ENCODE peak calls at places on chromosomes 6 and 20, in eight cellular contexts. One of them, this sample, is unnamed.

GRCh38 chr20:40810336-40810735 is 121.3 kb upstream of the MAFB start:
- DNase-seq in RWPE2: peak; percentile 69
- DNase-seq in astrocyte of the cerebellum: no peak
- DNase-seq in AG10803: no peak
- DNase-seq in choroid plexus epithelial cell: no peak
- DNase-seq in endothelial cell of umbilical vein: no peak
- DNase-seq in ovary: no peak
- DNase-seq in foreskin fibroblast: no peak
- DNase-seq in this sample: no peak

GRCh38 chr20:21099653-21100589 is 6.2 kb downstream of the LINC00237 start:
- DNase-seq in RWPE2: no peak
- DNase-seq in astrocyte of the cerebellum: no peak
- DNase-seq in AG10803: peak; percentile 12
- DNase-seq in choroid plexus epithelial cell: no peak
- DNase-seq in endothelial cell of umbilical vein: no peak
- DNase-seq in ovary: no peak
- DNase-seq in foreskin fibroblast: no peak
- DNase-seq in this sample: peak; percentile 41

GRCh38 chr6:38542031-38542430 is 97.7 kb downstream of the BTBD9 start:
- DNase-seq in RWPE2: no peak
- DNase-seq in astrocyte of the cerebellum: no peak
- DNase-seq in AG10803: peak; percentile 9
- DNase-seq in choroid plexus epithelial cell: peak; percentile 87
- DNase-seq in endothelial cell of umbilical vein: no peak
- DNase-seq in ovary: no peak
- DNase-seq in foreskin fibroblast: no peak
- DNase-seq in this sample: no peak

GRCh38 chr20:29873946-29874345 is 1383.5 kb upstream of the DEFB115 start:
- DNase-seq in RWPE2: peak; percentile 96
- DNase-seq in astrocyte of the cerebellum: no peak
- DNase-seq in AG10803: peak; percentile 51
- DNase-seq in choroid plexus epithelial cell: peak; percentile 47
- DNase-seq in endothelial cell of umbilical vein: peak; percentile 37
- DNase-seq in ovary: no peak
- DNase-seq in foreskin fibroblast: peak; percentile 29
- DNase-seq in this sample: peak; percentile 21

GRCh38 chr6:118787746-118788419 is 106.1 kb upstream of the ASF1A start:
- DNase-seq in RWPE2: no peak
- DNase-seq in astrocyte of the cerebellum: no peak
- DNase-seq in AG10803: peak; percentile 14
- DNase-seq in choroid plexus epithelial cell: peak; percentile 64
- DNase-seq in endothelial cell of umbilical vein: peak; percentile 44
- DNase-seq in ovary: no peak
- DNase-seq in foreskin fibroblast: no peak
- DNase-seq in this sample: no peak

GRCh38 chr6:36028088-36028886 is 679 bp downstream of the MAPK14 start:
- DNase-seq in RWPE2: no peak
- DNase-seq in astrocyte of the cerebellum: no peak
- DNase-seq in AG10803: no peak
- DNase-seq in choroid plexus epithelial cell: peak; percentile 38
- DNase-seq in endothelial cell of umbilical vein: peak; percentile 38
- DNase-seq in ovary: peak; percentile 42
- DNase-seq in foreskin fibroblast: peak; percentile 18
- DNase-seq in this sample: peak; percentile 25

GRCh38 chr6:161393839-161394364 is 120.0 kb upstream of the AGPAT4 start:
- DNase-seq in RWPE2: no peak
- DNase-seq in astrocyte of the cerebellum: peak; percentile 88
- DNase-seq in AG10803: peak; percentile 90
- DNase-seq in choroid plexus epithelial cell: peak; percentile 96
- DNase-seq in endothelial cell of umbilical vein: peak; percentile 72
- DNase-seq in ovary: no peak
- DNase-seq in foreskin fibroblast: peak; percentile 79
- DNase-seq in this sample: peak; percentile 46

GRCh38 chr6:15631380-15631913 is 31.4 kb downstream of the DTNBP1 start:
- DNase-seq in RWPE2: no peak
- DNase-seq in astrocyte of the cerebellum: no peak
- DNase-seq in AG10803: no peak
- DNase-seq in choroid plexus epithelial cell: no peak
- DNase-seq in endothelial cell of umbilical vein: no peak
- DNase-seq in ovary: no peak
- DNase-seq in foreskin fibroblast: no peak
- DNase-seq in this sample: no peak

GRCh38 chr20:32539817-32540675 is 45.1 kb downstream of the NOL4L start:
- DNase-seq in RWPE2: peak; percentile 76
- DNase-seq in astrocyte of the cerebellum: no peak
- DNase-seq in AG10803: no peak
- DNase-seq in choroid plexus epithelial cell: no peak
- DNase-seq in endothelial cell of umbilical vein: no peak
- DNase-seq in ovary: no peak
- DNase-seq in foreskin fibroblast: no peak
- DNase-seq in this sample: no peak

GRCh38 chr20:25338112-25339023 is 52.3 kb downstream of the ABHD12 start:
- DNase-seq in RWPE2: no peak
- DNase-seq in astrocyte of the cerebellum: no peak
- DNase-seq in AG10803: no peak
- DNase-seq in choroid plexus epithelial cell: peak; percentile 37
- DNase-seq in endothelial cell of umbilical vein: no peak
- DNase-seq in ovary: no peak
- DNase-seq in foreskin fibroblast: no peak
- DNase-seq in this sample: no peak

DNA sequence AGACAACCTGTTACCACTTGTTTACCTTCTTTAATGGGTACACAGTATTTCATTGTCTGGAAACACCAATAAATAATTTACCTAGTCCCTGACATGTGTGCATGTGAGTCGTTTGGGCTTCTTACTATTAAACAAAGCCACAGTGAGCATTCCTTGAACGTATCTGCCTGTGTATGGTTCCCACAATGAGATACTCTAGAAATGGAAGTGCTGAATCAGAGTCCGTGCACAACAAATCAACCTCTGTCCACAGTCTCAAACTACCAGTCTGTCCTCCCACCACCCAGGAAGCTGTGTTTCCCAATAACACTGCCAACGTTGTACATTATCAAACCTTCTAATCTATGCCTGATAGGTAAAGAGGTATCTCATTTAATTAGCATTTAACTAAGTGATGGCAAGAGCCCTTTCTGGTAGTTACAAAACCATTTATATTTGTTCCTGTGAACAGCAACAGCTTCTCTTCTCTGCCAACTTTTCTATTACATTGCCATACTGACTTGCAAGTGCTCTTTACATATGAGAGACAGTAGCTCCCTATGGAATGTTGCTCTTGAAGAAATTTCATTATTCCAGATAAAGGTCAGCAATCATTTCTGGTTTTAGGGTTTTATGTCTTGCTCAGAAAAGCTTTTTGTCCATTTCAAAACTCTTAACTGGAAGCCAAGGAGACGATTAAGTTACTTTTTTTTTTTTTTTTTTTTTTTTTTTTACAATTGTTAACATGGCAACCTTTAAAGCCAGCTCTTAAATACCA is 14.7 kb downstream of the JAG1 start:
- DNase-seq in RWPE2: no peak
- DNase-seq in astrocyte of the cerebellum: no peak
- DNase-seq in AG10803: no peak
- DNase-seq in choroid plexus epithelial cell: no peak
- DNase-seq in endothelial cell of umbilical vein: no peak
- DNase-seq in ovary: no peak
- DNase-seq in foreskin fibroblast: no peak
- DNase-seq in this sample: no peak
- TF ChIP-seq CTCF in RWPE2: no peak
- TF ChIP-seq CTCF in astrocyte of the cerebellum: no peak
- TF ChIP-seq CTCF in AG10803: no peak
- TF ChIP-seq CTCF in choroid plexus epithelial cell: no peak
- TF ChIP-seq CTCF in endothelial cell of umbilical vein: no peak
- TF ChIP-seq CTCF in ovary: no peak
- TF ChIP-seq CTCF in foreskin fibroblast: no peak
- TF ChIP-seq CTCF in this sample: no peak

DNA sequence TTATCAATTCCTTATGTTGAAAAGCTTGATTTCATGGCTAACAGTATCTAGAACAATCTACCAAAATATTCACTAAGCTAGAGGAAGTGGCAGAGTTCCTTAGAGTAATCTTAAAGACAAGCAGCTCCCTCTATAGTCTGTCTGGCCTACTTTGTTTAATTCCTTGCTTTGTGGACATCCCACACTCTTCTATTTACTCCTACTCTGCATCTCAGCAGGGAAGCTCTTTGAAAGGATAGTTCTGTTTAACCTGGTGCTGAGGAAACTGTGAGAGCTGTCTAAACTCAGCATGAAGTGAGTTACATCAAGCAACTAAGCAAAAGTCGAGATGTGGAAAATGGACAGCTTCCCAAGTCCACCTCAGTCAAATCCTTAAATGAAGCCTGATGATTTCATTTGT is 4.3 kb downstream of the REV3L start:
- DNase-seq in RWPE2: no peak
- DNase-seq in astrocyte of the cerebellum: peak; percentile 61
- DNase-seq in AG10803: peak; percentile 69
- DNase-seq in choroid plexus epithelial cell: peak; percentile 86
- DNase-seq in endothelial cell of umbilical vein: peak; percentile 70
- DNase-seq in ovary: no peak
- DNase-seq in foreskin fibroblast: no peak
- DNase-seq in this sample: no peak
- TF ChIP-seq CTCF in RWPE2: peak; percentile 77
- TF ChIP-seq CTCF in astrocyte of the cerebellum: peak; percentile 48
- TF ChIP-seq CTCF in AG10803: peak; percentile 57
- TF ChIP-seq CTCF in choroid plexus epithelial cell: peak; percentile 63
- TF ChIP-seq CTCF in endothelial cell of umbilical vein: no peak
- TF ChIP-seq CTCF in ovary: no peak
- TF ChIP-seq CTCF in foreskin fibroblast: peak; percentile 37
- TF ChIP-seq CTCF in this sample: no peak

GRCh38 chr20:35568645-35569044 is 26.8 kb downstream of the ERGIC3 start:
- DNase-seq in RWPE2: peak; percentile 66
- DNase-seq in astrocyte of the cerebellum: no peak
- DNase-seq in AG10803: no peak
- DNase-seq in choroid plexus epithelial cell: no peak
- DNase-seq in endothelial cell of umbilical vein: no peak
- DNase-seq in ovary: no peak
- DNase-seq in foreskin fibroblast: no peak
- DNase-seq in this sample: no peak
- TF ChIP-seq CTCF in RWPE2: peak; percentile 70
- TF ChIP-seq CTCF in astrocyte of the cerebellum: peak; percentile 27
- TF ChIP-seq CTCF in AG10803: peak; percentile 28
- TF ChIP-seq CTCF in choroid plexus epithelial cell: peak; percentile 33
- TF ChIP-seq CTCF in endothelial cell of umbilical vein: peak; percentile 15
- TF ChIP-seq CTCF in ovary: no peak
- TF ChIP-seq CTCF in foreskin fibroblast: peak; percentile 17
- TF ChIP-seq CTCF in this sample: peak; percentile 46

DNA sequence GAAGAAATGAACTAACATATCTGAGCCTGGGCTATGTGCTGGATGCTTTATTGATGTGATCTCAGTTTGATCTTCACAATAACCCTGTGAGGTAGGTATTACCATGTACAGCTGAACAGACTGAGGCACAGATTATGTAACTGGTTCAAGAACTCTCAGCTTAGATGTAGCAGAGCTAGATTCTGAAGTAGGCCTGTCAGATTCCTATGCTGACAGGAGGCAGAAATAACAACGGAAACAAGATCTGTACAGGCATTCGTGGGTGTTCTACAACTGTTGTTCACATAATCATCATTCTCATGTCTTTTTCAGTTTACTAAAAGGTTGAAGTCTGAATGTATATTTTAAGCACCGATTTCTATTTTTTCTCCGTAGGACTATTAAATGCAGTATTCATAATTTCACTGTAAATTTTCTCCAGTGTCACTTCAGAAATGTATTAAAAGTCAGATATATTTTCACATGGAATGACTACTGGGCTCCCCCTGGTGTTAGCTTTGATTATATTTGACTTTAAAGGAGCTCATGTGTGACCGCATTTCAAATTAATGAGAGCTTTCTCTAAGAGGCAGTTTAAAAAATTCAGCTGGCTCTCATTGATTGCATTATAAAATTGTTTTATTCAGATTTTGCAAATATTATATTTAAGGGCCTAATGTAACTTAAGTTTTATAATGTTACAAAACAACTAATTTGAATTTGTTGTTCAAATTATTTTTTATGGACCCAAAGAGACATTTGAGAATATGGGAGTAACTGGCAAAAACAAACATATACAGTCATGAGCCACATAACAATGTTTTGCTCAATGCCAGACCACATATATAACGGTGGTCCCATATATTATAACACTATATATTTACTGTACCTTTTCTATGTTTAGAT is 36.4 kb upstream of the SLC17A4 start:
- DNase-seq in RWPE2: no peak
- DNase-seq in astrocyte of the cerebellum: peak; percentile 3
- DNase-seq in AG10803: peak; percentile 26
- DNase-seq in choroid plexus epithelial cell: peak; percentile 56
- DNase-seq in endothelial cell of umbilical vein: peak; percentile 48
- DNase-seq in ovary: no peak
- DNase-seq in foreskin fibroblast: peak; percentile 7
- DNase-seq in this sample: no peak
- TF ChIP-seq CTCF in RWPE2: peak; percentile 80
- TF ChIP-seq CTCF in astrocyte of the cerebellum: peak; percentile 51
- TF ChIP-seq CTCF in AG10803: peak; percentile 63
- TF ChIP-seq CTCF in choroid plexus epithelial cell: peak; percentile 65
- TF ChIP-seq CTCF in endothelial cell of umbilical vein: peak; percentile 42
- TF ChIP-seq CTCF in ovary: no peak
- TF ChIP-seq CTCF in foreskin fibroblast: peak; percentile 32
- TF ChIP-seq CTCF in this sample: peak; percentile 75

GRCh38 chr6:26217714-26218075 is 130.5 kb downstream of the HFE start:
- DNase-seq in RWPE2: no peak
- DNase-seq in astrocyte of the cerebellum: no peak
- DNase-seq in AG10803: no peak
- DNase-seq in choroid plexus epithelial cell: peak; percentile 37
- DNase-seq in endothelial cell of umbilical vein: no peak
- DNase-seq in ovary: no peak
- DNase-seq in foreskin fibroblast: no peak
- DNase-seq in this sample: no peak

GRCh38 chr6:26218824-26219223 is 131.6 kb downstream of the HFE start:
- DNase-seq in RWPE2: no peak
- DNase-seq in astrocyte of the cerebellum: no peak
- DNase-seq in AG10803: no peak
- DNase-seq in choroid plexus epithelial cell: no peak
- DNase-seq in endothelial cell of umbilical vein: no peak
- DNase-seq in ovary: no peak
- DNase-seq in foreskin fibroblast: no peak
- DNase-seq in this sample: no peak

GRCh38 chr6:26216015-26216885 is 129.0 kb downstream of the HFE start:
- DNase-seq in RWPE2: peak; percentile 79
- DNase-seq in astrocyte of the cerebellum: peak; percentile 98
- DNase-seq in AG10803: peak; percentile 99
- DNase-seq in choroid plexus epithelial cell: peak; percentile 99
- DNase-seq in endothelial cell of umbilical vein: peak; percentile 99
- DNase-seq in ovary: peak; percentile 73
- DNase-seq in foreskin fibroblast: peak; percentile 95
- DNase-seq in this sample: peak; percentile 71

GRCh38 chr6:26215200-26216014 is 128.2 kb downstream of the HFE start:
- DNase-seq in RWPE2: no peak
- DNase-seq in astrocyte of the cerebellum: no peak
- DNase-seq in AG10803: no peak
- DNase-seq in choroid plexus epithelial cell: peak; percentile 28
- DNase-seq in endothelial cell of umbilical vein: peak; percentile 60
- DNase-seq in ovary: no peak
- DNase-seq in foreskin fibroblast: no peak
- DNase-seq in this sample: no peak

GRCh38 chr6:26216886-26217713 is 129.9 kb downstream of the HFE start:
- DNase-seq in RWPE2: peak; percentile 77
- DNase-seq in astrocyte of the cerebellum: peak; percentile 75
- DNase-seq in AG10803: peak; percentile 87
- DNase-seq in choroid plexus epithelial cell: peak; percentile 93
- DNase-seq in endothelial cell of umbilical vein: peak; percentile 95
- DNase-seq in ovary: peak; percentile 84
- DNase-seq in foreskin fibroblast: peak; percentile 87
- DNase-seq in this sample: peak; percentile 70
- TF ChIP-seq CTCF in RWPE2: no peak
- TF ChIP-seq CTCF in astrocyte of the cerebellum: peak; percentile 47
- TF ChIP-seq CTCF in AG10803: peak; percentile 54
- TF ChIP-seq CTCF in choroid plexus epithelial cell: peak; percentile 64
- TF ChIP-seq CTCF in endothelial cell of umbilical vein: peak; percentile 53
- TF ChIP-seq CTCF in ovary: peak; percentile 11
- TF ChIP-seq CTCF in foreskin fibroblast: peak; percentile 35
- TF ChIP-seq CTCF in this sample: peak; percentile 62

This sample was measured in neural crest cell.